ENCODE peak calls at places on chromosomes 16 and 17, in ten cellular contexts. H is HFFc6, K is astrocyte of the spinal cord, S is A549, W is neural crest cell, T is endothelial cell, P is fibroblast of mammary gland, L is RWPE1, C is left ventricle myocardium inferior, Y is kidney. M is an unnamed sample.

GRCh38 chr17:29594441-29595090 is 1.6 kb downstream of the ANKRD13B start:
- DNase-seq in H (no peak), K (no peak), S (no peak), W (no peak), T (no peak), P (no peak), L (no peak), C (no peak), Y (no peak), M (no peak)

GRCh38 chr16:78663690-78664089 is 564.2 kb downstream of the WWOX start:
- DNase-seq in H (no peak), K (no peak), S (no peak), W (no peak), T (no peak), P (no peak), L (no peak), C (no peak), Y (no peak), M (no peak)

GRCh38 chr17:63675607-63676539 is 24.1 kb downstream of the LIMD2 start:
- DNase-seq in H (peak; percentile 78), K (peak; percentile 90), S (peak; percentile 40), W (no peak), T (peak; percentile 84), P (peak; percentile 72), L (peak; percentile 73), C (peak; percentile 65), Y (peak; percentile 91), M (peak; percentile 89)

GRCh38 chr16:17339764-17340541 is 130.8 kb downstream of the XYLT1 start:
- DNase-seq in H (peak; percentile 40), K (no peak), S (no peak), W (no peak), T (no peak), P (no peak), L (no peak), C (no peak), Y (no peak), M (no peak)

GRCh38 chr16:61374071-61374470 is 662.2 kb downstream of the CDH8 start:
- DNase-seq in H (no peak), K (no peak), S (no peak), W (no peak), T (no peak), P (no peak), L (no peak), C (no peak), Y (no peak), M (no peak)

GRCh38 chr16:7745321-7745720 is 412.7 kb downstream of the RBFOX1 start:
- DNase-seq in H (no peak), K (no peak), S (no peak), W (no peak), T (no peak), P (no peak), L (no peak), C (no peak), Y (no peak), M (no peak)

GRCh38 chr16:450800-451512 is 25.5 kb downstream of the RAB11FIP3 start:
- DNase-seq in H (no peak), K (no peak), S (no peak), W (no peak), T (no peak), P (no peak), L (no peak), C (no peak), Y (no peak), M (no peak)

GRCh38 chr17:79921411-79922160 is 82.3 kb upstream of the CBX4 start:
- DNase-seq in H (no peak), K (no peak), S (no peak), W (no peak), T (no peak), P (no peak), L (no peak), C (no peak), Y (peak; percentile 67), M (no peak)

DNA sequence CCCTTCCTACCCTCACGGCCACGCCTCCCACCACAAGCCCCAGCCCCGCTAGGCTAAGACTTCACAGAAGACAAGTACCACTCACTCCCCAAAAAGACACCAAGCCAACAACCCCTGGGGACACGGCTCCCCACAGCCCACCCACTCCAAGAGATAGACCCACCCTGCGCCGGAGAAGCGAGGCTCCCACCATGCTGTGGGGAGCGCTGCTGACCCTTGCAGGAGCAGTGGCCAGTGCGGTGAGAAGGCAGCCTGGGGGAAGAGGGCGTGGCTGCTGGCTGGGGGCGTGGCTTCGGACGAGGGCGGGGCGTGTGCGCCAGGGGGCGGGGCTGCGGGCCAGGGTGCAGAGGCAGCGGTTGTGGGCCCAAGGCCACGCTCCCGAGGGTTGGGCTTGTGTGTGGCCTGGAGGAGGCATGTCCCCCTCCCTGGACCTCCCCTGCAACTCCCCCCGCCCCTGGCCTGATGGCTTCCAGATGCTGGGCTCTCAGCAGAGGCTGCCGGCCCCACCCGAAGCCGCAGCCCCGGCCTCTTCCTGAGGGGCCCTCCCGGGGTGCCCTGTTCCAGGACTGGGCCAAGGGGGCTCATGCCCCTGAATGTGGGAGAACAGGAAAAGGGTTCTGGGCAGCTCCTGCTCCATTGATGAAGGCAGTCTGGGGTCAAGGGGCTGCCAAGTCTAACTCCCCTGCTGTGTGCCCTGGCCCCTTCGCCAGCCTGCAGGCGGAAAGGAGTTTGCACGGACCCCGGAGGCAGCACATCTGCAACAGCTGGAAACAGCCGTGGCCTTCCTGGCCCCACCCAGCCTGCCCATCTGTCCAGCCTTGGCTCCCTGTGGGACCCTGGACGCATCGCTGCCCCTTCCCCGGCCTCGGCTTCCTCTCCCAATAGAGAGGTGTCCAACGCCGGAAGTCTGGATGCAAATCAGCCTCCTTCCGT is 9.1 kb downstream of the TFAP4 start:
- DNase-seq in H (peak; percentile 77), K (peak; percentile 78), S (peak; percentile 46), W (peak; percentile 52), T (peak; percentile 49), P (peak; percentile 96), L (peak; percentile 30), C (peak; percentile 85), Y (peak; percentile 96), M (peak; percentile 54)
- TF ChIP-seq CTCF in H (no peak), K (no peak), S (no peak), W (no peak), T (no peak), P (peak; percentile 2), L (no peak), C (no peak), Y (no peak), M (no peak)

GRCh38 chr17:27797390-27798091 is 2.8 kb downstream of the NOS2 start:
- DNase-seq in H (no peak), K (no peak), S (no peak), W (no peak), T (no peak), P (no peak), L (no peak), C (no peak), Y (no peak), M (no peak)
- TF ChIP-seq CTCF in H (peak; percentile 44), K (no peak), S (no peak), W (no peak), T (no peak), P (no peak), L (no peak), C (no peak), Y (no peak), M (no peak)

GRCh38 chr17:32484628-32485027 is 2.2 kb upstream of the CDK5R1 start:
- DNase-seq in H (no peak), K (no peak), S (no peak), W (no peak), T (no peak), P (no peak), L (no peak), C (no peak), Y (peak; percentile 63), M (no peak)

GRCh38 chr17:32486701-32487459 is at the start of gene CDK5R1:
- DNase-seq in H (peak; percentile 58), K (peak; percentile 62), S (peak; percentile 65), W (peak; percentile 68), T (peak; percentile 79), P (no peak), L (peak; percentile 59), C (peak; percentile 74), Y (peak; percentile 85), M (peak; percentile 63)

GRCh38 chr17:32485261-32485955 is 1.4 kb upstream of the CDK5R1 start:
- DNase-seq in H (no peak), K (no peak), S (no peak), W (no peak), T (no peak), P (no peak), L (no peak), C (no peak), Y (peak; percentile 43), M (no peak)

GRCh38 chr17:32487460-32488176 is 825 bp downstream of the CDK5R1 start:
- DNase-seq in H (no peak), K (peak; percentile 30), S (peak; percentile 31), W (no peak), T (no peak), P (no peak), L (no peak), C (no peak), Y (peak; percentile 85), M (no peak)

DNA sequence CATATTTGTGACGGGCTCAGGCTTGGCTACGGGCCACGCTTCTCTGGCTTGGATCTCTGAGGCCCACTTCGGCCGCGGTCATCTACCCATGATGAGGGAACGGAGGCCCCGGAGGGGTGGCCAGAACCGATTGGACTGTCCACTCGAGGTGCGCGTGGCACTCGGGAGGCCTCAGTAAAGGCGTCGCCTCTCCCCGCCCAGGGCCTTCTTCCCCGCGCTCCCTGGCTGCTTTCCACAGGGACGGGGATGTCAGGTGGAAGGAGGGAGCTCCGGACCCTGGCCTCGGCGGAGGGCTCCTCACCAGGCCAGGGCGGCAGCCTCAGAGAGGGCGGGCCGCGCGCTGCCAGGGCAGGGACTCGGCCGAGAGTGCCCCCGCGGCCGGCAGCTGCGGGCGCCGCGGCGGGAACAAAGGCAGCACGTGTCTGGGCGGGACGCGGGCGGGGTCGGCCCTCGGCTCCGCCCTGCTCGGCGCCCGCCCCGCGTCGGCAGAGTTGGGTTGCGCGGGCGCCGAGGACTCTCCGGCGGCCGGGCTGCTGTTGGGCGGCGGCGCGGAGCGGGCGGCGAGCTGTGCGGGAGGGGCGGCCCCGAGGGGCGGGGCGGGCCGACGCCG is 597 bp upstream of the CDK5R1 start:
- DNase-seq in H (peak; percentile 40), K (peak; percentile 60), S (peak; percentile 77), W (no peak), T (peak; percentile 70), P (peak; percentile 61), L (peak; percentile 75), C (peak; percentile 74), Y (peak; percentile 88), M (peak; percentile 43)
- TF ChIP-seq CTCF in H (no peak), K (no peak), S (no peak), W (no peak), T (no peak), P (no peak), L (no peak), C (no peak), Y (no peak), M (no peak)

GRCh38 chr16:63789603-63790002 is 1332.3 kb downstream of the CDH11 start:
- DNase-seq in H (no peak), K (no peak), S (peak; percentile 11), W (no peak), T (no peak), P (no peak), L (no peak), C (no peak), Y (no peak), M (no peak)
- TF ChIP-seq CTCF in H (no peak), K (no peak), S (no peak), W (peak; percentile 18), T (no peak), P (no peak), L (no peak), C (no peak), Y (no peak), M (no peak)